ENCODE peak calls at places on chromosomes 4 and X, in four cellular contexts. One of them, this sample, is unnamed.

GRCh38 chr4:119873794-119874325 is 192.8 kb downstream of the MAD2L1 start:
- DNase-seq in fibroblast of mammary gland: no peak
- DNase-seq in HFFc6: no peak
- DNase-seq in NCI-H1092: no peak
- DNase-seq in this sample: no peak

GRCh38 chr4:76703676-76704075 is 194.3 kb downstream of the SOWAHB start:
- DNase-seq in NCI-H1092: no peak
- DNase-seq in fibroblast of mammary gland: no peak
- DNase-seq in HFFc6: no peak
- DNase-seq in this sample: no peak

GRCh38 chr4:181949704-181950312 is 293.4 kb upstream of the TENM3 start:
- DNase-seq in fibroblast of mammary gland: no peak
- DNase-seq in NCI-H1092: no peak
- DNase-seq in HFFc6: no peak
- DNase-seq in this sample: no peak

GRCh38 chrX:1389181-1389992 is 2.5 kb downstream of the SLC25A6 start:
- DNase-seq in HFFc6: no peak
- DNase-seq in NCI-H1092: no peak
- DNase-seq in fibroblast of mammary gland: no peak
- DNase-seq in this sample: no peak

GRCh38 chr4:102403115-102403514 is 57.8 kb upstream of the SLC39A8 start:
- DNase-seq in NCI-H1092: no peak
- DNase-seq in fibroblast of mammary gland: no peak
- DNase-seq in HFFc6: no peak
- DNase-seq in this sample: no peak

GRCh38 chrX:76279007-76279406 is 106.1 kb downstream of the PBDC1 start:
- DNase-seq in HFFc6: peak; percentile 20
- DNase-seq in fibroblast of mammary gland: peak; percentile 57
- DNase-seq in NCI-H1092: peak; percentile 28
- DNase-seq in this sample: peak; percentile 12

GRCh38 chrX:115462406-115462805 is 98.6 kb upstream of the PLS3 start:
- DNase-seq in HFFc6: no peak
- DNase-seq in fibroblast of mammary gland: no peak
- DNase-seq in NCI-H1092: no peak
- DNase-seq in this sample: no peak

GRCh38 chr4:182975806-182976205 is 58.6 kb upstream of the DCTD start:
- DNase-seq in NCI-H1092: no peak
- DNase-seq in fibroblast of mammary gland: peak; percentile 77
- DNase-seq in HFFc6: peak; percentile 88
- DNase-seq in this sample: peak; percentile 78

GRCh38 chr4:165096776-165097175 is 15.9 kb downstream of the TMEM192 start:
- DNase-seq in HFFc6: peak; percentile 21
- DNase-seq in NCI-H1092: no peak
- DNase-seq in fibroblast of mammary gland: peak; percentile 43
- DNase-seq in this sample: peak; percentile 45

GRCh38 chr4:36747277-36748129 is 466.1 kb downstream of the DTHD1 start:
- DNase-seq in NCI-H1092: no peak
- DNase-seq in HFFc6: no peak
- DNase-seq in fibroblast of mammary gland: no peak
- DNase-seq in this sample: no peak

This sample was measured in foreskin fibroblast.